ENCODE peak calls at places on chromosomes 4 and X, in eight cellular contexts. Y, U, H, G, W, V, I and S are unnamed samples. For H3K36me3, the result is how much of the 10 kb centered on the place peaks cover.

GRCh38 chr4:128163177-128164117 is 102.3 kb downstream of the LARP1B start:
- DNase-seq in H (peak), G (peak), W (no peak), V (peak), Y (peak), I (no peak), U (no peak), S (no peak)

GRCh38 chr4:113064244-113064643 is 14.8 kb downstream of the ANK2 start:
- DNase-seq in W (no peak), G (no peak), Y (no peak), I (no peak), V (peak), U (no peak), H (no peak), S (no peak)

GRCh38 chr4:31692407-31692940 is 972.3 kb downstream of the PCDH7 start:
- DNase-seq in H (peak), W (no peak), I (no peak), U (no peak), G (no peak), Y (no peak), V (no peak), S (no peak)

GRCh38 chrX:141220342-141221008 is 21.8 kb downstream of the SPANXC start:
- DNase-seq in Y (peak), G (peak), I (no peak), H (peak), U (no peak), V (peak), W (no peak), S (no peak)

GRCh38 chr4:121138014-121138413 is 26.1 kb downstream of the TNIP3 start:
- DNase-seq in G (no peak), H (no peak), U (no peak), Y (no peak), V (no peak), I (no peak), W (peak), S (no peak)

GRCh38 chrX:316351-317325 is 2.0 kb downstream of the GTPBP6 start:
- DNase-seq in G (no peak), H (no peak), Y (no peak), U (no peak), I (peak), V (no peak), W (no peak), S (peak)

GRCh38 chrX:16638533-16638932 is 11.4 kb upstream of the S100G start:
- DNase-seq in Y (no peak), G (no peak), V (no peak), U (no peak), W (no peak), I (no peak), H (no peak), S (no peak)

GRCh38 chrX:153371256-153371655 is 29.9 kb downstream of the PNMA6E start:
- DNase-seq in U (no peak), Y (no peak), I (no peak), G (no peak), W (no peak), V (no peak), H (no peak), S (no peak)

GRCh38 chr4:129453524-129453923 is 357.6 kb downstream of the C4orf33 start:
- DNase-seq in I (no peak), H (peak), Y (no peak), U (no peak), V (no peak), G (no peak), W (no peak), S (no peak)

DNA sequence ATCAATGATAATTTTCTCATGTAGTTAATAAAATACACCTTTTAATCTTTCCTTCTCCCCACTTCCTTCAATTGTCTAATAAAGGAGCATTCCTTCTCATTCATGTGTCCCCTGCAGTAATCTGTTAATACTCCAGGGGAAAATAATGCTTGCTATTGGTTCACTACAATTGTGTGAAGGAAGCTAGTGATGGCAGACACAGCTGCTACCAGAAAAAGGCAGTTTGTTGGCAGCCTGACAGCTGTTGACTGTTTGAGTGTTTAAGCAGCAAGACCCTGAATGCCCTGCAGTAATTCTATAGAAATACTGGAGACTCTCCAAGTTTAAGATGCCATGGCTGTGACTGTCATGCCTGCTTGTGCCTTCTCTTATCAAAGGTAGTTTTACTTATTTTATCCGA is 359.5 kb downstream of the C4orf33 start:
- DNase-seq in H (peak), V (no peak), U (no peak), G (no peak), Y (no peak), W (no peak), I (no peak), S (no peak)
- H3K4me3 ChIP-seq in H (no peak), V (no peak), U (no peak), G (no peak), Y (no peak), W (no peak), I (no peak), S (no peak)

DNA sequence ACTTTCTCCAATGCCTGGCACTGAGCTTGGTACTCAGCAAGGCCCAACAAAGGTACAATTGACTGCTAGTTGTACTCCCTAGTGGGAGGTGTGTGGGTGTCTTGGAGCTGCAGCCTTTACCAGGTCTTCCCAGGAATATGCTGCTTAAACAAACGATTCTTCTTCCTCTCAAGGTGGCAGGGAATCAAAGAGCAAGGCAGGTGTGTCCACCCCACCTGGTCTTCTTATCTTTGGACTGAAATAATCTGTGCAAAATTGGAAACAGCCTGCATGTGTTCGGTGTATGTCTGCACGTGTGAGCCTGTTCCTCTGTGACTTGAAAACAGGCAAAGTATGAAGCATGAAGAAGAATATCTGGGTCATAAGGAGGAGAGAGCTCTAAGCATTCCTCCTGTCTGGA is 235.3 kb downstream of the PTTG2 start:
- DNase-seq in G (no peak), W (no peak), I (no peak), V (no peak), U (no peak), H (no peak), Y (no peak), S (peak)
- H3K36me3 ChIP-seq in G (under half), W (under half), I (under half), V (under half), U (under half), H (under half), Y (under half), S (under half)

GRCh38 chr4:26020083-26020668 is 106.2 kb downstream of the SMIM20 start:
- DNase-seq in V (no peak), W (no peak), I (no peak), U (no peak), Y (peak), H (no peak), G (peak), S (no peak)
- H3K4me3 ChIP-seq in V (no peak), W (no peak), I (no peak), U (no peak), Y (peak), H (no peak), G (no peak), S (no peak)

DNA sequence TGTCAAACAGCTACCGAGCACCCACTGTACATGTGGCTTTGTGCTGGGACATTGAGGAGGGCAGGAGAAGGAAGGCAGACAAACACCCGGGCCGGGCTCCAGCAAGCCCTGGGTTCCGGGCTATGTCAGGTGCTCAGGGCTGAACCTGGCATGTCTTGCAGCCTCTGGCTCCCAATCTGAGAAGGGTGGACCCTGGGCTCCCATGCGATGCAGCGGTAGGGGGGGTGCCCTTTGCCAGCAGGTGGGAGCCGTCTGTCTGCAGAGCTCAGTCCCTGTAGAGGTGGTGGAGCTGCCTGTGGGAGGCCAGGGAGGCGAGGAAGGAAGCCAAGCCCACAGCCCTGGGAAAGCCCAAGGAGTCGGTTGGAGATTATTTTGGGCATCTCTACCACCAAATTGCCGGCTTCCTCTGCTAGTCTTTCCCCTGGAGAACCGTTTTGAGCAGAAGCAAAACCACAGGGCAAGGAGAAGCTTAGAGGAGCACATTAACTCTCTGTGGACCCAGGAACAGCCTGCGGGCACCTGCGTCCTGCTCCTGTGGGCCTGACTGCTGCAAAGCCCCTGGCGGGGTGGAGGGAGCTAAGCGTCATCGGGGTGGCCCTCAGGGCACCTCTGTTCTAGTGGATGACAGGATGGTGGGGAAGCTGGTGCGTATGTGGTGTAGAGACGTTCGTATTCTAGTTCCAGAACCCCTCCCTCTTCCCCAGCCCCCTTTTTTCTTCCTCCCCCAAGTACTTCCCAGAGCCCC is 10.3 kb downstream of the CPZ start:
- DNase-seq in W (no peak), G (no peak), I (no peak), H (no peak), V (no peak), U (no peak), Y (no peak), S (no peak)
- H3K36me3 ChIP-seq in W (under half), G (half or more), I (under half), H (under half), V (under half), U (under half), Y (under half), S (under half)

DNA sequence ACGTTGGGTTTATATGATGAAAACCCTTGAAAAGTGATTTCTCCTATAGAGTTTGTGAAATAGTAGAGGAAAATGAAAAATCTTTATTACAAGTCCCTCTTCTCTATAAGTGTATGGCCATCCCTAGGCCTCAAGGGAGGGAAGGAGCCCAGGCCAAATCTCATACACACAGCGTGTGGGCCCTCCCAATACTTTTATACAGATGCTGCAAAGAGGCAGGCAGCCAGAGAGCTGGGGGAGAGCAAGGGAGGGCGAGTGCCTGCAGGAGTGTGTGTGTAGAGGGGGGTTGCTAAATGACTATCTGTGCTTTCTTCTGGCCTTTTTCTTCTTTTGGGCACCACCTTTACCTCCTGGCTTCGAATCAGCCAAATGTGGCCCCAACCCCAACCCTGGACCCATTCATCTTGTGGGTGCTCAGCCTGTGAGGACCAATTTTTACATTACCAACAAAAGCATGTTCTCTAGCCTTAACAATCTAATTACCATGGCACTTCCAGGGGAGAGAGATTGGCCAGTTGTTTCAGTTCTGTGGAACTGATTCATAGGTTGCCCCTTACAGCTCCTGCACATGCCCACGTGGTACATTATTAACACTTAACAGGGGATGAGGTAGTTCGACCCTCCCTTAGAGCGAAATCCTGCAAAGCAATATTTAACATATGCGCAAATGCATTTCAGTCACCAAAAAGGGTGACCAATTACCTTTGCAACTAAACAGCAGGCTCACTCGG is 2.0 kb downstream of the GPC3 start:
- DNase-seq in I (no peak), V (no peak), U (no peak), W (no peak), G (no peak), H (no peak), Y (no peak), S (no peak)
- H3K4me3 ChIP-seq in I (no peak), V (no peak), U (no peak), W (no peak), G (no peak), H (no peak), Y (no peak), S (no peak)

DNA sequence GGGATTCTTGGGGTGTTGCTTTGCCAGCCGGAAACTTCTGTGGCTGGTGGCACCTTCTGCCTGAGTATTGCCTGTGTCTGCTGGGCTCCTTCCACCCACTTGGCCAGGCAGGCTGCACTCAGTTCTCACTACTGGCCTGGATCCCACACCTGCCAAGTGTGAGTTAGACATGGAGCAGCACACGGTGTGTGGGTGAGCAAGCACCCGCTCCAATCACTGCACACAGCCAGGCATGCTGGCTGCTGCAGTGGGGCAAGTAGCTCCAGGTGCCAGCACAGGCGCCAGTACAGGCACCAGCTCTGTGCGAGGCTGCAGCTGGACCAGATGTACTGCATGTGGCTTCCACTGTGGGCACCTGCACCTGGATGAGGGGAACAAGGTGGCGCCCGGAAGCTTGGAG is 23.9 kb downstream of the DCUN1D4 start:
- DNase-seq in Y (no peak), V (no peak), H (no peak), W (no peak), G (no peak), U (no peak), I (no peak), S (no peak)
- H3K36me3 ChIP-seq in Y (under half), V (under half), H (under half), W (under half), G (under half), U (under half), I (under half), S (under half)